ENCODE peak calls at places on chromosomes 6 and 20, in nine cellular contexts. One of them, this sample, is unnamed.

GRCh38 chr20:59571151-59571550 is 33.2 kb upstream of the PHACTR3 start:
- DNase-seq in ovary: no peak
- DNase-seq in kidney: no peak
- DNase-seq in HEK293T: no peak
- DNase-seq in lower lobe of right lung: no peak
- DNase-seq in ascending aorta: no peak
- DNase-seq in Ammon's horn: no peak
- DNase-seq in Calu3: no peak
- DNase-seq in glomerular endothelial cell: no peak
- DNase-seq in this sample: no peak

GRCh38 chr6:4950849-4951533 is 52.8 kb downstream of the RPP40 start:
- DNase-seq in Ammon's horn: no peak
- DNase-seq in kidney: no peak
- DNase-seq in ascending aorta: no peak
- DNase-seq in ovary: no peak
- DNase-seq in Calu3: no peak
- DNase-seq in glomerular endothelial cell: no peak
- DNase-seq in lower lobe of right lung: no peak
- DNase-seq in HEK293T: no peak
- DNase-seq in this sample: no peak

GRCh38 chr20:32050851-32051556 is 1.0 kb upstream of the HCK start:
- DNase-seq in ovary: no peak
- DNase-seq in Ammon's horn: peak
- DNase-seq in HEK293T: no peak
- DNase-seq in kidney: no peak
- DNase-seq in ascending aorta: no peak
- DNase-seq in lower lobe of right lung: peak
- DNase-seq in Calu3: no peak
- DNase-seq in glomerular endothelial cell: no peak
- DNase-seq in this sample: no peak

GRCh38 chr6:128111096-128111495 is 210.2 kb upstream of the THEMIS start:
- DNase-seq in kidney: no peak
- DNase-seq in ovary: no peak
- DNase-seq in ascending aorta: no peak
- DNase-seq in HEK293T: no peak
- DNase-seq in Calu3: no peak
- DNase-seq in lower lobe of right lung: no peak
- DNase-seq in Ammon's horn: no peak
- DNase-seq in glomerular endothelial cell: no peak
- DNase-seq in this sample: no peak

GRCh38 chr20:1900321-1900791 is 5.1 kb downstream of the SIRPA start:
- DNase-seq in lower lobe of right lung: no peak
- DNase-seq in ascending aorta: no peak
- DNase-seq in glomerular endothelial cell: peak
- DNase-seq in Ammon's horn: peak
- DNase-seq in ovary: peak
- DNase-seq in Calu3: peak
- DNase-seq in HEK293T: peak
- DNase-seq in kidney: no peak
- DNase-seq in this sample: peak

GRCh38 chr6:77638129-77638830 is 14.6 kb upstream of the MEI4 start:
- DNase-seq in glomerular endothelial cell: no peak
- DNase-seq in lower lobe of right lung: no peak
- DNase-seq in HEK293T: no peak
- DNase-seq in Ammon's horn: no peak
- DNase-seq in kidney: no peak
- DNase-seq in ascending aorta: no peak
- DNase-seq in ovary: no peak
- DNase-seq in Calu3: no peak
- DNase-seq in this sample: no peak

GRCh38 chr6:113847435-113847834 is 9.7 kb upstream of the MARCKS start:
- DNase-seq in lower lobe of right lung: no peak
- DNase-seq in Calu3: no peak
- DNase-seq in glomerular endothelial cell: no peak
- DNase-seq in Ammon's horn: no peak
- DNase-seq in HEK293T: no peak
- DNase-seq in ascending aorta: no peak
- DNase-seq in kidney: no peak
- DNase-seq in ovary: no peak
- DNase-seq in this sample: no peak

GRCh38 chr6:105431226-105431625 is 28.3 kb upstream of the PREP start:
- DNase-seq in ovary: no peak
- DNase-seq in kidney: no peak
- DNase-seq in HEK293T: peak
- DNase-seq in lower lobe of right lung: no peak
- DNase-seq in Calu3: peak
- DNase-seq in ascending aorta: no peak
- DNase-seq in glomerular endothelial cell: no peak
- DNase-seq in Ammon's horn: peak
- DNase-seq in this sample: no peak

GRCh38 chr6:163579111-163579879 is 164.8 kb downstream of the QKI start:
- DNase-seq in HEK293T: no peak
- DNase-seq in kidney: peak
- DNase-seq in ovary: no peak
- DNase-seq in lower lobe of right lung: no peak
- DNase-seq in ascending aorta: no peak
- DNase-seq in Ammon's horn: peak
- DNase-seq in Calu3: no peak
- DNase-seq in glomerular endothelial cell: no peak
- DNase-seq in this sample: no peak

GRCh38 chr6:34227656-34228421 is 8.8 kb upstream of the HMGA1 start:
- DNase-seq in Ammon's horn: no peak
- DNase-seq in Calu3: peak
- DNase-seq in glomerular endothelial cell: no peak
- DNase-seq in HEK293T: no peak
- DNase-seq in ascending aorta: no peak
- DNase-seq in ovary: no peak
- DNase-seq in lower lobe of right lung: no peak
- DNase-seq in kidney: peak
- DNase-seq in this sample: no peak

GRCh38 chr6:88380083-88380482 is 213.9 kb upstream of the CNR1 start:
- DNase-seq in Calu3: peak
- DNase-seq in glomerular endothelial cell: peak
- DNase-seq in ovary: peak
- DNase-seq in Ammon's horn: peak
- DNase-seq in ascending aorta: peak
- DNase-seq in lower lobe of right lung: peak
- DNase-seq in HEK293T: no peak
- DNase-seq in kidney: peak
- DNase-seq in this sample: peak

GRCh38 chr6:119902681-119903080 is 553.1 kb upstream of the MAN1A1 start:
- DNase-seq in glomerular endothelial cell: no peak
- DNase-seq in Calu3: no peak
- DNase-seq in lower lobe of right lung: no peak
- DNase-seq in ovary: no peak
- DNase-seq in ascending aorta: no peak
- DNase-seq in HEK293T: no peak
- DNase-seq in Ammon's horn: no peak
- DNase-seq in kidney: no peak
- DNase-seq in this sample: no peak

GRCh38 chr6:1390805-1391511 is 1.6 kb downstream of the FOXF2 start:
- DNase-seq in lower lobe of right lung: no peak
- DNase-seq in ascending aorta: no peak
- DNase-seq in ovary: no peak
- DNase-seq in kidney: peak
- DNase-seq in glomerular endothelial cell: no peak
- DNase-seq in HEK293T: no peak
- DNase-seq in Ammon's horn: no peak
- DNase-seq in Calu3: no peak
- DNase-seq in this sample: no peak

GRCh38 chr6:111409430-111409829 is 73.6 kb downstream of the REV3L start:
- DNase-seq in lower lobe of right lung: no peak
- DNase-seq in HEK293T: no peak
- DNase-seq in glomerular endothelial cell: no peak
- DNase-seq in Ammon's horn: no peak
- DNase-seq in ascending aorta: no peak
- DNase-seq in Calu3: no peak
- DNase-seq in kidney: no peak
- DNase-seq in ovary: no peak
- DNase-seq in this sample: no peak

GRCh38 chr6:80639243-80639642 is 532.8 kb downstream of the BCKDHB start:
- DNase-seq in kidney: no peak
- DNase-seq in glomerular endothelial cell: no peak
- DNase-seq in lower lobe of right lung: no peak
- DNase-seq in ovary: no peak
- DNase-seq in Ammon's horn: no peak
- DNase-seq in HEK293T: no peak
- DNase-seq in Calu3: no peak
- DNase-seq in ascending aorta: no peak
- DNase-seq in this sample: no peak

GRCh38 chr6:166567107-166567506 is 19.4 kb downstream of the RAMACL start:
- DNase-seq in glomerular endothelial cell: no peak
- DNase-seq in Calu3: no peak
- DNase-seq in ovary: no peak
- DNase-seq in lower lobe of right lung: no peak
- DNase-seq in kidney: no peak
- DNase-seq in ascending aorta: no peak
- DNase-seq in HEK293T: no peak
- DNase-seq in Ammon's horn: no peak
- DNase-seq in this sample: peak

GRCh38 chr6:142246960-142247359 is 54.8 kb upstream of the ADGRG6 start:
- DNase-seq in kidney: no peak
- DNase-seq in HEK293T: no peak
- DNase-seq in glomerular endothelial cell: no peak
- DNase-seq in Ammon's horn: no peak
- DNase-seq in ascending aorta: no peak
- DNase-seq in ovary: no peak
- DNase-seq in Calu3: no peak
- DNase-seq in lower lobe of right lung: no peak
- DNase-seq in this sample: no peak

GRCh38 chr6:33297406-33297955 is 1.3 kb downstream of the RGL2 start:
- DNase-seq in Ammon's horn: no peak
- DNase-seq in glomerular endothelial cell: no peak
- DNase-seq in HEK293T: no peak
- DNase-seq in Calu3: peak
- DNase-seq in ovary: no peak
- DNase-seq in ascending aorta: no peak
- DNase-seq in kidney: peak
- DNase-seq in lower lobe of right lung: peak
- DNase-seq in this sample: no peak

GRCh38 chr6:168210239-168211107 is 109.1 kb downstream of the DACT2 start:
- DNase-seq in kidney: peak
- DNase-seq in glomerular endothelial cell: no peak
- DNase-seq in lower lobe of right lung: no peak
- DNase-seq in ascending aorta: no peak
- DNase-seq in Calu3: no peak
- DNase-seq in Ammon's horn: no peak
- DNase-seq in HEK293T: no peak
- DNase-seq in ovary: no peak
- DNase-seq in this sample: no peak

GRCh38 chr6:29509239-29509638 is 21.5 kb upstream of the MAS1L start:
- DNase-seq in Ammon's horn: no peak
- DNase-seq in HEK293T: no peak
- DNase-seq in ovary: no peak
- DNase-seq in kidney: no peak
- DNase-seq in ascending aorta: no peak
- DNase-seq in glomerular endothelial cell: no peak
- DNase-seq in Calu3: no peak
- DNase-seq in lower lobe of right lung: no peak
- DNase-seq in this sample: no peak

GRCh38 chr6:88983532-88983931 is 20.1 kb upstream of the RNGTT start:
- DNase-seq in Ammon's horn: no peak
- DNase-seq in ovary: no peak
- DNase-seq in lower lobe of right lung: no peak
- DNase-seq in kidney: no peak
- DNase-seq in HEK293T: peak
- DNase-seq in ascending aorta: no peak
- DNase-seq in glomerular endothelial cell: no peak
- DNase-seq in Calu3: peak
- DNase-seq in this sample: no peak

GRCh38 chr6:163860194-163861081 is 445.9 kb downstream of the QKI start:
- DNase-seq in Ammon's horn: no peak
- DNase-seq in HEK293T: no peak
- DNase-seq in ascending aorta: no peak
- DNase-seq in Calu3: no peak
- DNase-seq in glomerular endothelial cell: no peak
- DNase-seq in lower lobe of right lung: no peak
- DNase-seq in ovary: no peak
- DNase-seq in kidney: peak
- DNase-seq in this sample: no peak

GRCh38 chr20:18252597-18253451 is 35.5 kb upstream of the ZNF133 start:
- DNase-seq in HEK293T: no peak
- DNase-seq in Ammon's horn: no peak
- DNase-seq in kidney: no peak
- DNase-seq in glomerular endothelial cell: no peak
- DNase-seq in ovary: no peak
- DNase-seq in ascending aorta: no peak
- DNase-seq in lower lobe of right lung: peak
- DNase-seq in Calu3: peak
- DNase-seq in this sample: no peak

GRCh38 chr6:75117701-75118100 is 88.2 kb downstream of the COL12A1 start:
- DNase-seq in glomerular endothelial cell: no peak
- DNase-seq in Ammon's horn: no peak
- DNase-seq in ovary: no peak
- DNase-seq in HEK293T: no peak
- DNase-seq in lower lobe of right lung: no peak
- DNase-seq in ascending aorta: no peak
- DNase-seq in Calu3: no peak
- DNase-seq in kidney: no peak
- DNase-seq in this sample: no peak

GRCh38 chr6:141488466-141488865 is 644.3 kb upstream of the GJE1 start:
- DNase-seq in glomerular endothelial cell: no peak
- DNase-seq in kidney: no peak
- DNase-seq in ovary: no peak
- DNase-seq in HEK293T: no peak
- DNase-seq in Ammon's horn: no peak
- DNase-seq in lower lobe of right lung: no peak
- DNase-seq in Calu3: no peak
- DNase-seq in ascending aorta: no peak
- DNase-seq in this sample: no peak

GRCh38 chr20:61251529-61252393 is at the start of gene CDH4:
- DNase-seq in HEK293T: peak
- DNase-seq in Calu3: no peak
- DNase-seq in ascending aorta: no peak
- DNase-seq in lower lobe of right lung: no peak
- DNase-seq in glomerular endothelial cell: no peak
- DNase-seq in kidney: no peak
- DNase-seq in Ammon's horn: no peak
- DNase-seq in ovary: no peak
- DNase-seq in this sample: no peak